ENCODE peak calls at places on chromosome X, in eight cellular contexts. N is stimulated activated CD8-positive, alpha-beta memory T cell treated with anti-CD3 and anti-CD28 coated beads, Interleukin-12 subunit alpha, Interleukin-12 subunit beta, amount 100 ng/mL, for 4 hours; S is NCI-H1436; D is lung; J is EH; F is T-cell; W is neuronal stem cell; I is mesenchymal stem cell. K is an unnamed sample.

GRCh38 chrX:120428309-120428708 is 40.8 kb downstream of the LAMP2 start:
- DNase-seq in N (no peak), S (no peak), D (no peak), J (peak; percentile 34), F (no peak), W (no peak), I (peak; percentile 15), K (no peak)

GRCh38 chrX:48958635-48959094 is 1.3 kb upstream of the OTUD5 start:
- DNase-seq in N (no peak), S (no peak), D (no peak), J (peak; percentile 78), F (no peak), W (no peak), I (peak; percentile 79), K (no peak)

GRCh38 chrX:56600141-56600540 is 36.7 kb downstream of the UBQLN2 start:
- DNase-seq in N (no peak), S (no peak), D (no peak), J (no peak), F (no peak), W (no peak), I (no peak), K (no peak)

GRCh38 chrX:119729408-119730201 is 28.8 kb upstream of the SOWAHD start:
- DNase-seq in N (peak; percentile 13), S (peak; percentile 63), D (peak; percentile 45), J (peak; percentile 65), F (peak; percentile 69), W (peak; percentile 42), I (peak; percentile 84), K (peak; percentile 33)

GRCh38 chrX:31225819-31226218 is 154.0 kb upstream of the FTHL17 start:
- DNase-seq in N (no peak), S (no peak), D (no peak), J (no peak), F (no peak), W (no peak), I (no peak), K (no peak)

GRCh38 chrX:129984196-129984962 is 1.9 kb downstream of the BCORL1 start:
- DNase-seq in N (no peak), S (no peak), D (no peak), J (peak; percentile 23), F (no peak), W (no peak), I (no peak), K (no peak)

GRCh38 chrX:118286066-118286758 is 59.7 kb upstream of the WDR44 start:
- DNase-seq in N (no peak), S (no peak), D (no peak), J (no peak), F (no peak), W (no peak), I (no peak), K (no peak)

GRCh38 chrX:41118156-41118555 is 32.9 kb downstream of the USP9X start:
- DNase-seq in N (no peak), S (no peak), D (no peak), J (no peak), F (no peak), W (no peak), I (no peak), K (no peak)